ENCODE peak calls at places on chromosomes 2 and 18, in seven cellular contexts. B is NB4; I is progenitor cell of endocrine pancreas; Q is CD8-positive, alpha-beta T cell; C is GM12864; R is GM06990; Y is H9. J is an unnamed sample.
A peak's percentile ranks its signal among the peaks of the same experiment; 100 is the strongest.

GRCh38 chr18:74493689-74494088 is 2.5 kb upstream of the CNDP2 start:
- DNase-seq in Y (peak; percentile 65), I (no peak), B (peak; percentile 58), Q (peak; percentile 77), C (peak; percentile 65), R (no peak), J (no peak)

GRCh38 chr2:18855027-18855426 is 265.7 kb upstream of the NT5C1B start:
- DNase-seq in Y (no peak), C (no peak), Q (no peak), R (no peak), B (no peak), I (no peak), J (no peak)

GRCh38 chr2:235003096-235003775 is 51.4 kb downstream of the SH3BP4 start:
- DNase-seq in R (no peak), Q (no peak), I (no peak), Y (no peak), B (no peak), C (no peak), J (no peak)

GRCh38 chr2:38685116-38685735 is 19.3 kb downstream of the GALM start:
- DNase-seq in I (no peak), B (peak; percentile 52), R (no peak), Q (no peak), Y (no peak), C (no peak), J (no peak)

GRCh38 chr2:74725287-74725686 is 71.2 kb downstream of the SEMA4F start:
- DNase-seq in Q (no peak), B (no peak), Y (no peak), I (no peak), R (no peak), C (no peak), J (no peak)

GRCh38 chr2:24375349-24376087 is 15.2 kb upstream of the ITSN2 start:
- DNase-seq in I (no peak), Y (no peak), C (no peak), R (no peak), Q (no peak), B (no peak), J (no peak)

GRCh38 chr2:134137182-134137595 is 116.7 kb upstream of the MGAT5 start:
- DNase-seq in C (no peak), I (no peak), B (peak; percentile 58), R (no peak), Q (no peak), Y (no peak), J (no peak)

GRCh38 chr2:145199832-145200231 is 679.9 kb upstream of the ZEB2 start:
- DNase-seq in Y (no peak), B (no peak), R (no peak), I (no peak), Q (no peak), C (no peak), J (no peak)

GRCh38 chr18:533995-534601 is 33.6 kb upstream of the COLEC12 start:
- DNase-seq in C (no peak), Q (no peak), Y (no peak), R (no peak), I (no peak), B (no peak), J (no peak)

GRCh38 chr18:69400253-69400975 is at the start of gene DOK6:
- DNase-seq in B (no peak), C (no peak), Y (peak; percentile 77), R (no peak), I (peak; percentile 46), Q (no peak), J (peak; percentile 22)

GRCh38 chr2:174047746-174048145 is 82.6 kb upstream of the SP3 start:
- DNase-seq in I (no peak), B (no peak), R (no peak), Q (no peak), Y (no peak), C (no peak), J (no peak)

GRCh38 chr18:3340682-3341097 is 78.8 kb downstream of the MYL12B start:
- DNase-seq in C (no peak), I (no peak), B (no peak), Q (no peak), Y (no peak), R (no peak), J (no peak)

GRCh38 chr2:119630121-119630520 is 48.9 kb upstream of the TMEM177 start:
- DNase-seq in C (no peak), R (no peak), I (no peak), Q (no peak), B (no peak), Y (no peak), J (no peak)

GRCh38 chr2:26088038-26088643 is 54.3 kb downstream of the RAB10 start:
- DNase-seq in B (peak; percentile 64), R (no peak), C (no peak), Q (no peak), Y (no peak), I (no peak), J (no peak)

GRCh38 chr2:1150724-1151511 is 200.3 kb downstream of the SNTG2 start:
- DNase-seq in R (no peak), Q (no peak), Y (no peak), I (no peak), B (no peak), C (no peak), J (no peak)

GRCh38 chr2:1143129-1143528 is 192.5 kb downstream of the SNTG2 start:
- DNase-seq in C (no peak), Q (no peak), I (no peak), B (no peak), R (no peak), Y (no peak), J (no peak)

GRCh38 chr2:1153959-1154358 is 203.3 kb downstream of the SNTG2 start:
- DNase-seq in R (no peak), C (no peak), Y (no peak), B (no peak), I (no peak), Q (no peak), J (no peak)

GRCh38 chr2:1152375-1152774 is 201.7 kb downstream of the SNTG2 start:
- DNase-seq in R (no peak), Y (no peak), Q (no peak), C (no peak), B (no peak), I (no peak), J (no peak)

GRCh38 chr2:1147873-1148612 is 197.4 kb downstream of the SNTG2 start:
- DNase-seq in Y (no peak), C (no peak), R (no peak), Q (no peak), B (no peak), I (no peak), J (no peak)
- TF ChIP-seq CTCF in Y (peak; percentile 27), C (no peak), R (no peak), Q (no peak), B (no peak), I (peak; percentile 25), J (no peak)

GRCh38 chr2:158125756-158126498 is 24.3 kb downstream of the UPP2 start:
- DNase-seq in Q (no peak), R (no peak), I (no peak), C (no peak), Y (peak; percentile 45), B (no peak), J (no peak)
- TF ChIP-seq CTCF in Q (no peak), R (no peak), I (no peak), C (no peak), Y (no peak), B (no peak), J (no peak)

DNA sequence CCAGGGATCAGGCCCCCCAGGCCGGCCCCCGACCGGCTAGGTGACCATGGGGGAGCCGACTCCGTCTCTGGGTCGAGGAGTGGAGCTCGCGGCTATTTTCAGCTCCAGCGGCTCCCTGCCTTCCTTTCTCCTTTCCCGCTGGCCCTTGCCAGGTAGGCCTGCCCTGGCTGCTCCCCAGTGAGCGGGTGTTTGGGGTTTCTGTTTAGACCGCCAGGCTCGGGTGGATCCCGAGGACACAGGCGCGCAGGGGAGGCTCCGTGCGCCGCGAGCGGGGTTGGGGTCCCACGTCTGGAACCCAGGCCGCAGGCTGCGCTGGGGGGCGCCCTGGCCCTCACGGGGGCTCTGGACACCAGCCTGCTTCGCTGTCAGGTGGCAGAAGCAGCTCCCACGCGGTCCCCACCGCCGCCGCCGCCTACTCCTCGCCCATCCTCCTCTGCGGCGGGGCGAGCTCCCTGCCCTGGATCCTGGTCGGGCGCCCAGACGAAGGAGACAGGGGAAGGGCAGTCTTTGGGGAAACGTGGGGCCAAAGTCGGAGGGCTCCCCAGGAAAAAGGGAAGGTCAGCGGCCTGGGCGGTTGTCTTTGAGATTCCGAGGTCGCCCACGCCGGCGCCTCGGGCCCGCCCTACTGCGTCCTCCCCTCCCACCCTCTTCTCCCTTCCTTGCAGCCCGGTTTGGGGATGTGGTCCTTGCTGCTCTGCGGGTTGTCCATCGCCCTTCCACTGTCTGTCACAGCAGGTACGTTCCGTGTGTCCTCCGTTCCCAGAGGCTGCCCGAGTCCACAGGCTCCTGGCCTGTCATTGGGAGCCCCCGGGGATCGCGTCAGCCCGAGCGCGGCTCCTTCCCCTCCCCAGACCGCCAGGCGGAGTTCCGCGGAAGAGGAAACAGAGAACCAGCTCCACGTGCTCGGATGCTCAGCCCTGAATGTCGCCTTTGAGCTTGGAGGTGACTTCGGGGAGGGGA is 648 bp downstream of the IL1RL2 start:
- DNase-seq in Q (peak; percentile 59), I (no peak), B (no peak), R (no peak), C (no peak), Y (no peak), J (peak; percentile 42)
- TF ChIP-seq CTCF in Q (no peak), I (peak; percentile 11), B (no peak), R (no peak), C (no peak), Y (no peak), J (no peak)

GRCh38 chr2:69013123-69013836 is at the start of gene ANTXR1:
- DNase-seq in R (peak; percentile 13), C (no peak), B (peak; percentile 57), Y (peak; percentile 72), Q (no peak), I (peak; percentile 34), J (no peak)

GRCh38 chr2:69017080-69017479 is 4.1 kb downstream of the ANTXR1 start:
- DNase-seq in C (no peak), Q (no peak), R (no peak), Y (no peak), B (peak; percentile 24), I (no peak), J (no peak)

GRCh38 chr2:69012310-69013122 is 463 bp upstream of the ANTXR1 start:
- DNase-seq in B (peak; percentile 56), Y (no peak), Q (peak; percentile 68), C (no peak), R (peak; percentile 30), I (peak; percentile 57), J (peak; percentile 55)

GRCh38 chr2:69011611-69012157 is 1.3 kb upstream of the ANTXR1 start:
- DNase-seq in Y (no peak), Q (no peak), B (peak; percentile 31), I (no peak), R (no peak), C (no peak), J (no peak)

GRCh38 chr2:69013837-69014796 is 1.1 kb downstream of the ANTXR1 start:
- DNase-seq in C (no peak), I (no peak), B (no peak), R (no peak), Q (no peak), Y (no peak), J (no peak)
- TF ChIP-seq CTCF in C (no peak), I (no peak), B (no peak), R (no peak), Q (no peak), Y (no peak), J (no peak)

GRCh38 chr2:61604433-61604832 is 66.3 kb upstream of the XPO1 start:
- DNase-seq in I (no peak), Q (no peak), C (no peak), Y (no peak), B (no peak), R (no peak), J (no peak)
- TF ChIP-seq CTCF in I (no peak), Q (no peak), C (no peak), Y (no peak), B (no peak), R (no peak), J (no peak)